ENCODE peak calls at places on chromosomes 16 and 17, in eight cellular contexts. W is MM.1S, R is GM23338, M is HCT116, H is PC-3, I is neural progenitor cell, F is OCI-LY7, O is SK-N-SH. K is an unnamed sample.

GRCh38 chr17:74671031-74671771 is 41.5 kb downstream of the CD300LF start:
- DNase-seq in M (no peak), I (peak; percentile 97), R (peak; percentile 98), H (peak; percentile 63), F (no peak), W (peak; percentile 8), O (peak; percentile 67), K (peak; percentile 81)

GRCh38 chr17:70624208-70624607 is 454.9 kb downstream of the KCNJ2 start:
- DNase-seq in W (no peak), M (no peak), R (no peak), O (no peak), I (no peak), F (no peak), H (no peak), K (no peak)

GRCh38 chr16:1137604-1138003 is 15.3 kb upstream of the CACNA1H start:
- DNase-seq in F (no peak), O (no peak), W (no peak), R (no peak), H (no peak), M (no peak), I (no peak), K (no peak)

GRCh38 chr16:59905628-59906027 is 1171.5 kb upstream of the GOT2 start:
- DNase-seq in H (peak; percentile 50), M (no peak), O (no peak), I (no peak), F (no peak), R (no peak), W (no peak), K (peak; percentile 24)

GRCh38 chr17:5419959-5420653 is at the start of gene RPAIN:
- DNase-seq in H (peak; percentile 78), M (peak; percentile 81), W (peak; percentile 92), O (peak; percentile 88), F (peak; percentile 92), R (peak; percentile 92), I (peak; percentile 92), K (peak; percentile 86)

GRCh38 chr17:35188111-35188510 is 6.1 kb downstream of the SLC35G3 start:
- DNase-seq in F (no peak), O (no peak), W (no peak), I (no peak), R (no peak), M (no peak), H (no peak), K (no peak)

GRCh38 chr16:67542464-67542863 is 13.8 kb downstream of the RIPOR1 start:
- DNase-seq in M (peak; percentile 59), F (peak; percentile 85), R (peak; percentile 32), I (no peak), W (peak; percentile 74), H (peak; percentile 30), O (peak; percentile 85), K (peak; percentile 77)

GRCh38 chr16:74020086-74020670 is 276.4 kb upstream of the PSMD7 start:
- DNase-seq in M (no peak), I (peak; percentile 77), R (peak; percentile 45), O (no peak), F (no peak), W (no peak), H (no peak), K (no peak)

GRCh38 chr17:39604911-39605491 is 2.7 kb downstream of the NEUROD2 start:
- DNase-seq in M (no peak), H (no peak), F (no peak), O (no peak), W (no peak), R (peak; percentile 56), I (no peak), K (no peak)

GRCh38 chr17:8143581-8144400 is 8.4 kb downstream of the PER1 start:
- DNase-seq in R (no peak), I (no peak), H (no peak), M (no peak), W (no peak), F (no peak), O (no peak), K (no peak)

GRCh38 chr17:8146381-8147140 is 5.6 kb downstream of the PER1 start:
- DNase-seq in I (no peak), H (no peak), R (no peak), F (no peak), M (no peak), W (no peak), O (no peak), K (no peak)

GRCh38 chr17:8144401-8145295 is 7.6 kb downstream of the PER1 start:
- DNase-seq in M (no peak), F (no peak), R (no peak), W (no peak), I (no peak), H (no peak), O (no peak), K (no peak)

GRCh38 chr17:8147141-8147804 is 4.9 kb downstream of the PER1 start:
- DNase-seq in F (no peak), H (no peak), M (no peak), I (no peak), R (no peak), O (no peak), W (no peak), K (no peak)

GRCh38 chr17:8145811-8146210 is 6.4 kb downstream of the PER1 start:
- DNase-seq in H (no peak), I (no peak), O (no peak), F (no peak), R (no peak), M (no peak), W (no peak), K (no peak)
- H3K4me1 ChIP-seq in H (peaks cover 2% of the 10 kb centered on the region), I (no peaks in the 10 kb centered on the region), O (peaks cover 6% of the 10 kb centered on the region), F (peaks cover 7% of the 10 kb centered on the region), R (no peaks in the 10 kb centered on the region), M (peaks cover 8% of the 10 kb centered on the region), W (peaks cover 6% of the 10 kb centered on the region), K (peaks cover 5% of the 10 kb centered on the region)

DNA sequence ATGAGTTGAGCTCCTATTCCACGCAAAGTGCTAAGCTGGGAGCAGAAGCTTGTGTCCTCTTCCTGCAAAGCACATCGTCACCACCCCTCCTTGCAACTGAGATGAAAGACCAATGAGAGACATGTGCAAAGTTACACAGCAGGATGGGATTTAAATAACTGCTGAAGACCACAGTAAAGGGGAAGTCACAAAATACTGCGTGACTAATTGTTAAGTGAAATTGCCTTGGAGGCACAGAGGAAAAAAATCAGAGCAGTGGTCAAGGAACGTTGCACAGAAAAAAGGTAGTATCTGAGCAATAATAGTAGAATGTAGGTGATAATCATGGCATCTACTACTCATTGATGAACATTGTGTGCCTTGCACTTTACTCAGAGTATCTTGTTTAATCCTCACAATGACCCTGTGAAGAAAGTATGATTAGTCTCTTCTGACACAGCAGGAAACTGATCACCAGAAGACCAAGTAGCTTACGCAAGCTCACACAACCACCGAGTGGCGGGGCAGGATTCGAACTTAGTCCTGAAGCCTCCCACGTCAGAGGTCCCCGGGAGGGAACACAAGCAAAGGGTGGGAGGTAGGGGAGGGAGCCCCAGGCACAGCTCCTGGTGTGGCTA is 15.4 kb upstream of the MYO18A start:
- DNase-seq in F (peak; percentile 88), H (peak; percentile 25), M (no peak), R (no peak), O (no peak), I (no peak), W (no peak), K (peak; percentile 26)
- TF ChIP-seq EZH2phosphoT487 in F (no peak), H (no peak), M (no peak), R (no peak), O (no peak), I (no peak), W (no peak), K (no peak)

DNA sequence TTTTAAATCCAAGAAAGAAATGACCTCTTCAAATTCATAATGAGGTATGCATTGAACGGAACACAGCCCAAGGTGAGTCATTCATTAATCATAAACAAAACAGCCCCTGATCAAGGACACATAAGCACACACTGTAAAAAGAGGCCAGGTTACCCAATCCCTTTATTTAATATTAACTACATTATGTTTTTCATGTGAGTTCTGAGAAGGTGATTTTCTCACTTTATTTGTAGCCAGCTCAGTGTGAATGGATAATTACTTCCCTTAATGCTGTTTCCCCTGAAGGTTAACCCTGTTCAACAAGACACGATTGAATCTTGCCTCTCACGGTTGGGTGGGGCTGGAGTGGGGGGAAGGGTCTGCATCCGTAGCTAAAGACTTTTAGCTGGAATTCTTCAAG is 257.3 kb upstream of the SALL1 start:
- DNase-seq in W (no peak), F (no peak), M (no peak), O (no peak), R (no peak), H (peak; percentile 3), I (no peak), K (peak; percentile 78)
- H2AFZ ChIP-seq in W (no peak overlapping the region), F (no peak overlapping the region), M (no peak overlapping the region), O (no peak overlapping the region), R (peak overlapping the region; percentile 44), H (no peak overlapping the region), I (no peak overlapping the region), K (peak overlapping the region; percentile 4)

GRCh38 chr17:80650339-80650672 is 105.7 kb downstream of the RPTOR start:
- DNase-seq in R (no peak), M (no peak), F (no peak), O (no peak), H (no peak), W (no peak), I (no peak), K (no peak)

GRCh38 chr17:80647746-80648145 is 103.1 kb downstream of the RPTOR start:
- DNase-seq in R (no peak), M (no peak), W (no peak), H (peak; percentile 79), O (no peak), F (no peak), I (no peak), K (peak; percentile 91)

GRCh38 chr17:80650751-80651173 is 106.1 kb downstream of the RPTOR start:
- DNase-seq in F (no peak), I (peak; percentile 29), O (no peak), M (no peak), W (no peak), H (no peak), R (no peak), K (no peak)

GRCh38 chr17:80649672-80650338 is 105.2 kb downstream of the RPTOR start:
- DNase-seq in M (peak; percentile 63), W (no peak), R (peak; percentile 88), H (peak; percentile 64), O (peak; percentile 79), F (peak; percentile 46), I (peak; percentile 79), K (peak; percentile 99)

DNA sequence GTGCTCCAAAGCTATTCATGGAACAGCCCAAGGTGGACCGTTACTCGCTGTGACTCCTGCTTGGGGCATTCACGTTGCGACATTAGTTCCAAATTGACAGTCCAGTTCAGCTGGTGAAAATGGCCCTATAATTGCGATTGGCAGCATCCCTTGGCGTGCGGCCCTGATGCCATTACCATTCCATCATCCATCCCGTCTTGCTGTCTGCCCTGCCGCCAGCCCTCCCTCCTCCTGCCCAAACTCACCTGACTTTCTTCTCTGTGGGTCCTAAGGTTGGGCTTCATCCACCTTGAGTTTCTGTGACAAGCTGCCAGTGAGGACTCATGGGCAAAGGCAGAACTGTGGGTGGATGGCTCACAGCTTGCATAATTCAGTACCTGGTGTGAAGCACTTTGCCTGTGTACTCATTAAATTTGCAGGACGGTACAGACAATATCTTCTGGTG is 104.6 kb downstream of the RPTOR start:
- DNase-seq in R (no peak), H (peak; percentile 17), I (no peak), F (no peak), W (no peak), O (no peak), M (no peak), K (peak; percentile 32)
- H3K4me1 ChIP-seq in R (peaks cover 20% of the 10 kb centered on the region), H (peaks cover 29% of the 10 kb centered on the region), I (peaks cover 8% of the 10 kb centered on the region), F (no peaks in the 10 kb centered on the region), W (no peaks in the 10 kb centered on the region), O (peaks cover 12% of the 10 kb centered on the region), M (peaks cover 31% of the 10 kb centered on the region), K (peaks cover 42% of the 10 kb centered on the region)